ENCODE peak calls at places on chromosomes 2 and 18, in nine cellular contexts. B, F, I, Z, H, R, P, O and U are unnamed samples.
A peak's percentile ranks its signal among the peaks of the same experiment; 100 is the strongest.

GRCh38 chr18:74652392-74652988 is 54.8 kb downstream of the ZNF407 start:
- DNase-seq in B (no peak), F (peak; percentile 45), I (peak; percentile 41), Z (no peak), H (no peak), R (peak; percentile 10), P (peak; percentile 17), O (peak; percentile 27), U (peak; percentile 23)

GRCh38 chr2:220513573-220514288 is 886.3 kb downstream of the SLC4A3 start:
- DNase-seq in B (no peak), F (no peak), I (no peak), Z (no peak), H (no peak), R (no peak), P (no peak), O (no peak), U (no peak)

GRCh38 chr18:74396252-74397204 is 60.6 kb downstream of the DIPK1C start:
- DNase-seq in B (no peak), F (no peak), I (no peak), Z (peak; percentile 14), H (no peak), R (no peak), P (no peak), O (no peak), U (no peak)

GRCh38 chr18:50286391-50287027 is 983 bp downstream of the CXXC1 start:
- DNase-seq in B (no peak), F (peak; percentile 26), I (no peak), Z (no peak), H (peak; percentile 66), R (peak; percentile 52), P (no peak), O (no peak), U (no peak)

GRCh38 chr2:218323526-218324472 is 31.5 kb upstream of the TMBIM1 start:
- DNase-seq in B (no peak), F (peak; percentile 42), I (peak; percentile 52), Z (no peak), H (peak; percentile 89), R (peak; percentile 59), P (peak; percentile 10), O (no peak), U (no peak)

GRCh38 chr18:34493566-34494358 is 216.3 kb upstream of the DTNA start:
- DNase-seq in B (peak; percentile 46), F (no peak), I (peak; percentile 81), Z (peak; percentile 71), H (peak; percentile 53), R (peak; percentile 44), P (no peak), O (no peak), U (no peak)

GRCh38 chr2:8822218-8822617 is 15.2 kb downstream of the KIDINS220 start:
- DNase-seq in B (no peak), F (no peak), I (no peak), Z (no peak), H (no peak), R (no peak), P (no peak), O (no peak), U (peak; percentile 5)

GRCh38 chr2:144770616-144771230 is 250.8 kb upstream of the ZEB2 start:
- DNase-seq in B (peak; percentile 6), F (no peak), I (no peak), Z (no peak), H (no peak), R (no peak), P (no peak), O (no peak), U (no peak)

GRCh38 chr2:205687018-205687956 is 5.0 kb downstream of the NRP2 start:
- DNase-seq in B (no peak), F (no peak), I (no peak), Z (no peak), H (no peak), R (no peak), P (no peak), O (no peak), U (no peak)

GRCh38 chr18:26480897-26481795 is 67.2 kb downstream of the KCTD1 start:
- DNase-seq in B (no peak), F (peak; percentile 89), I (no peak), Z (no peak), H (peak; percentile 81), R (peak; percentile 77), P (peak; percentile 67), O (no peak), U (peak; percentile 54)

GRCh38 chr2:60936757-60937156 is 55.4 kb downstream of the REL start:
- DNase-seq in B (no peak), F (no peak), I (no peak), Z (no peak), H (no peak), R (no peak), P (no peak), O (no peak), U (no peak)

GRCh38 chr2:241412144-241412543 is 56.1 kb downstream of the FARP2 start:
- DNase-seq in B (no peak), F (no peak), I (no peak), Z (no peak), H (peak; percentile 94), R (no peak), P (peak; percentile 21), O (no peak), U (peak; percentile 71)

GRCh38 chr2:58923869-58924268 is 682.7 kb upstream of the FANCL start:
- DNase-seq in B (no peak), F (no peak), I (no peak), Z (no peak), H (peak; percentile 81), R (no peak), P (peak; percentile 90), O (no peak), U (peak; percentile 48)

GRCh38 chr2:229910832-229911412 is 10.9 kb downstream of the TRIP12 start:
- DNase-seq in B (no peak), F (no peak), I (peak; percentile 39), Z (no peak), H (no peak), R (no peak), P (no peak), O (peak; percentile 21), U (no peak)

GRCh38 chr2:69572640-69573039 is 70.9 kb downstream of the AAK1 start:
- DNase-seq in B (no peak), F (no peak), I (no peak), Z (no peak), H (no peak), R (no peak), P (no peak), O (no peak), U (peak; percentile 77)